ENCODE peak calls at places on chromosomes 12 and 14, in seven cellular contexts. S is brain microvascular endothelial cell, R is LoVo, Q is naive B cell, Z is fibroblast of the conjunctiva, M is neural crest cell, A is iris pigment epithelial cell. W is an unnamed sample.

GRCh38 chr12:58030566-58031279 is 89.4 kb downstream of the ATP23 start:
- DNase-seq in R (peak; percentile 25), Q (no peak), A (peak; percentile 45), S (no peak), Z (peak; percentile 21), M (no peak), W (peak; percentile 80)

GRCh38 chr14:77113644-77114043 is 15.6 kb downstream of the CIPC start:
- DNase-seq in R (no peak), S (no peak), M (no peak), A (no peak), Z (no peak), Q (no peak), W (no peak)

GRCh38 chr12:25725874-25726273 is 172.8 kb upstream of the LMNTD1 start:
- DNase-seq in A (peak; percentile 78), Q (no peak), M (no peak), S (peak; percentile 9), R (no peak), Z (peak; percentile 86), W (peak; percentile 91)

GRCh38 chr14:72715215-72715909 is 178.5 kb downstream of the DPF3 start:
- DNase-seq in Z (no peak), R (no peak), M (no peak), Q (no peak), A (no peak), S (no peak), W (no peak)

GRCh38 chr12:111268738-111269572 is 99.9 kb downstream of the PHETA1 start:
- DNase-seq in A (peak; percentile 7), S (no peak), Q (no peak), R (no peak), Z (no peak), M (peak; percentile 20), W (no peak)

GRCh38 chr12:110444455-110444854 is 5.7 kb downstream of the ARPC3 start:
- DNase-seq in S (no peak), Z (no peak), R (no peak), A (no peak), M (no peak), Q (no peak), W (no peak)

GRCh38 chr14:100025111-100025510 is 40.1 kb upstream of the EVL start:
- DNase-seq in Z (no peak), M (no peak), R (peak; percentile 11), S (no peak), Q (no peak), A (peak; percentile 56), W (peak; percentile 36)

GRCh38 chr12:90854136-90854689 is 100.8 kb downstream of the CCER1 start:
- DNase-seq in M (no peak), S (peak; percentile 37), Z (peak; percentile 14), R (peak; percentile 69), Q (no peak), A (peak; percentile 51), W (peak; percentile 79)

W was measured in fibroblast of the aortic adventitia.